ENCODE peak calls at places on chromosomes 16 and 17, in four cellular contexts. F, O, V and S are unnamed samples.
A peak's percentile ranks its signal among the peaks of the same experiment; 100 is the strongest.

GRCh38 chr16:17377360-17378324 is 93.1 kb downstream of the XYLT1 start:
- DNase-seq in F (no peak), O (no peak), V (peak; percentile 84), S (no peak)

GRCh38 chr17:50087246-50087911 is 7.8 kb upstream of the PDK2 start:
- DNase-seq in F (no peak), O (peak; percentile 66), V (peak; percentile 79), S (peak; percentile 77)

GRCh38 chr17:64320613-64321553 is 57.8 kb upstream of the TEX2 start:
- DNase-seq in F (no peak), O (peak; percentile 79), V (peak; percentile 88), S (no peak)

GRCh38 chr16:26454102-26454501 is 612.6 kb upstream of the C16orf82 start:
- DNase-seq in F (no peak), O (no peak), V (no peak), S (no peak)

GRCh38 chr17:38893612-38894011 is 23.8 kb downstream of the LASP1 start:
- DNase-seq in F (no peak), O (no peak), V (peak; percentile 13), S (no peak)

GRCh38 chr17:77002103-77003045 is 134.2 kb downstream of the MGAT5B start:
- DNase-seq in F (no peak), O (no peak), V (peak; percentile 89), S (no peak)

GRCh38 chr17:80996422-80997305 is 5.0 kb downstream of the CHMP6 start:
- DNase-seq in F (no peak), O (no peak), V (no peak), S (no peak)

GRCh38 chr16:30407794-30408534 is 558 bp downstream of the ZNF771 start:
- DNase-seq in F (no peak), O (no peak), V (peak; percentile 56), S (no peak)

GRCh38 chr17:4230142-4230541 is 33.6 kb downstream of the ANKFY1 start:
- DNase-seq in F (no peak), O (peak; percentile 57), V (no peak), S (no peak)

GRCh38 chr16:84024854-84025253 is 17.7 kb downstream of the SLC38A8 start:
- DNase-seq in F (no peak), O (no peak), V (no peak), S (no peak)

GRCh38 chr17:77011173-77012011 is 129.4 kb upstream of the SEC14L1 start:
- DNase-seq in F (no peak), O (no peak), V (peak; percentile 61), S (no peak)

GRCh38 chr16:51084074-51084928 is 66.8 kb downstream of the SALL1 start:
- DNase-seq in F (no peak), O (no peak), V (no peak), S (no peak)

GRCh38 chr16:8761078-8761477 is 36.4 kb downstream of the TMEM186 start:
- DNase-seq in F (no peak), O (no peak), V (no peak), S (no peak)

GRCh38 chr17:34716291-34716690 is 136.9 kb downstream of the TMEM132E start:
- DNase-seq in F (no peak), O (no peak), V (no peak), S (no peak)

GRCh38 chr17:72030067-72030899 is 90.5 kb upstream of the SOX9 start:
- DNase-seq in F (no peak), O (peak; percentile 46), V (peak; percentile 83), S (no peak)
- TF ChIP-seq CTCF in F (peak; percentile 16), O (no peak), V (peak; percentile 53), S (no peak)

GRCh38 chr17:31491794-31492171 is 100.3 kb downstream of the RAB11FIP4 start:
- DNase-seq in F (no peak), O (no peak), V (no peak), S (no peak)

GRCh38 chr17:31492206-31492605 is 100.7 kb downstream of the RAB11FIP4 start:
- DNase-seq in F (no peak), O (no peak), V (no peak), S (no peak)

GRCh38 chr17:31494259-31495048 is 103.0 kb downstream of the RAB11FIP4 start:
- DNase-seq in F (no peak), O (no peak), V (no peak), S (no peak)

GRCh38 chr17:31493656-31494155 is 102.2 kb downstream of the RAB11FIP4 start:
- DNase-seq in F (no peak), O (no peak), V (no peak), S (no peak)

GRCh38 chr17:31492880-31493655 is 101.6 kb downstream of the RAB11FIP4 start:
- DNase-seq in F (peak; percentile 44), O (peak; percentile 66), V (no peak), S (no peak)
- H3K4me1 ChIP-seq in F (peaks cover 85% of the 10 kb centered on the region), O (no peaks in the 10 kb centered on the region), V (peaks cover 17% of the 10 kb centered on the region), S (peaks cover 25% of the 10 kb centered on the region)

GRCh38 chr16:67169642-67170167 is 633 bp upstream of the NOL3 start:
- DNase-seq in F (no peak), O (no peak), V (peak; percentile 93), S (no peak)

GRCh38 chr16:67169011-67169451 is 1.3 kb upstream of the NOL3 start:
- DNase-seq in F (no peak), O (no peak), V (no peak), S (no peak)

GRCh38 chr16:67166883-67167168 is 2.3 kb downstream of the HSF4 start:
- DNase-seq in F (no peak), O (no peak), V (no peak), S (no peak)

GRCh38 chr16:67166035-67166882 is 1.7 kb downstream of the HSF4 start:
- DNase-seq in F (no peak), O (no peak), V (no peak), S (no peak)

GRCh38 chr16:67167588-67167987 is 2.8 kb upstream of the NOL3 start:
- DNase-seq in F (no peak), O (no peak), V (no peak), S (no peak)
- TF ChIP-seq CTCF in F (no peak), O (no peak), V (no peak), S (no peak)

GRCh38 chr17:10069301-10069700 is 129.1 kb downstream of the GAS7 start:
- DNase-seq in F (no peak), O (no peak), V (no peak), S (no peak)

GRCh38 chr17:10071141-10071540 is 127.3 kb downstream of the GAS7 start:
- DNase-seq in F (no peak), O (no peak), V (no peak), S (no peak)

GRCh38 chr17:10070690-10071089 is 127.7 kb downstream of the GAS7 start:
- DNase-seq in F (no peak), O (no peak), V (no peak), S (no peak)

GRCh38 chr17:10063730-10064221 is 134.6 kb downstream of the GAS7 start:
- DNase-seq in F (no peak), O (peak; percentile 66), V (no peak), S (no peak)

DNA sequence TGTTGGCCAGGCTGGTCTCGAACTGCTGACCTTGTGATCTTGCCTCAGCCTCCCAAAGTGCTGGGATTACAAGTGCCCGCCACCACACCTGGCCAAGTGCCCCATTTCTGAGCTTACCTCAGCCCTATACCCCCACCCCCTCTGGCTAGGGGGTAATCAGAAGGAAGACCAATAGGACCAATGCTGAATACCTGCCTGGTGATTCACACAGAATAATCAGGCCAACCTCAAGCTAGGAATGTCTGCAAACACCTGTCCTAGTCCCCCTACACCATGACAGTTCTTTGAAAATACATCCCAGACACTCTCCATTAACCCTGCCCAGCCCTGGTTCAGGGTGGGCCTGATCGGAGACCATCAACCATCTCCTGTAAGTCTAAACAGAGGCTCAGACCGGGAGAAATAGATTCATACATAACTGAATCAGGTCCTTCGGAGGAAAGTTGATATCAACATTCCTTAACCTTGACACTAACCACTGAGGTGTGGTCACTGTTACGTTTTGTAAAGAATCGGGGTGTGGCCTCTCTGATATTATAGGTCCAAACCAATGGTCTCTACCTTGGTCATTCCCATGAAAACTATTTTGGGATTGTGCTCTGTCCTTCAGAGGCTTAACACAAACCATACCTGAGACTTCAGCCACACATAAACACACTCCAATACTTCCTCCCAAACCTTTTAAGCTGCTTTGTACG is 130.8 kb downstream of the GAS7 start:
- DNase-seq in F (no peak), O (no peak), V (no peak), S (no peak)
- H3K4me1 ChIP-seq in F (peaks cover 68% of the 10 kb centered on the region), O (no peaks in the 10 kb centered on the region), V (peaks cover 3% of the 10 kb centered on the region), S (no peaks in the 10 kb centered on the region)

GRCh38 chr17:8894673-8895578 is 27.5 kb upstream of the PIK3R6 start:
- DNase-seq in F (no peak), O (no peak), V (peak; percentile 75), S (no peak)
- TF ChIP-seq CTCF in F (peak; percentile 60), O (peak; percentile 62), V (peak; percentile 83), S (peak; percentile 85)